ENCODE peak calls at places on chromosomes 11 and 22, in nine cellular contexts. One of them, this sample, is unnamed.

GRCh38 chr11:70448983-70449567 is 50.7 kb downstream of the CTTN start:
- DNase-seq in left ventricle myocardium inferior: no peak
- DNase-seq in NCI-H1105: no peak
- DNase-seq in neural crest cell: no peak
- DNase-seq in HFFc6: no peak
- DNase-seq in amygdala: no peak
- DNase-seq in NCI-H2227 treated with DMSO at 0.1 percent for 48 hours: no peak
- DNase-seq in NCI-H82: peak; percentile 7
- DNase-seq in DMS 273 treated with DMSO at 0.1 percent for 48 hours: no peak
- DNase-seq in this sample: no peak

GRCh38 chr11:103499710-103500340 is 390.6 kb downstream of the DYNC2H1 start:
- DNase-seq in left ventricle myocardium inferior: no peak
- DNase-seq in NCI-H1105: no peak
- DNase-seq in neural crest cell: no peak
- DNase-seq in HFFc6: peak; percentile 22
- DNase-seq in amygdala: no peak
- DNase-seq in NCI-H2227 treated with DMSO at 0.1 percent for 48 hours: no peak
- DNase-seq in NCI-H82: no peak
- DNase-seq in DMS 273 treated with DMSO at 0.1 percent for 48 hours: no peak
- DNase-seq in this sample: no peak

GRCh38 chr11:78156081-78156844 is 16.8 kb upstream of the ALG8 start:
- DNase-seq in left ventricle myocardium inferior: no peak
- DNase-seq in NCI-H1105: no peak
- DNase-seq in neural crest cell: no peak
- DNase-seq in HFFc6: no peak
- DNase-seq in amygdala: no peak
- DNase-seq in NCI-H2227 treated with DMSO at 0.1 percent for 48 hours: no peak
- DNase-seq in NCI-H82: no peak
- DNase-seq in DMS 273 treated with DMSO at 0.1 percent for 48 hours: no peak
- DNase-seq in this sample: no peak

GRCh38 chr11:75333807-75334140 is 17.7 kb downstream of the ARRB1 start:
- DNase-seq in left ventricle myocardium inferior: no peak
- DNase-seq in NCI-H1105: no peak
- DNase-seq in neural crest cell: no peak
- DNase-seq in HFFc6: no peak
- DNase-seq in amygdala: no peak
- DNase-seq in NCI-H2227 treated with DMSO at 0.1 percent for 48 hours: no peak
- DNase-seq in NCI-H82: no peak
- DNase-seq in DMS 273 treated with DMSO at 0.1 percent for 48 hours: no peak
- DNase-seq in this sample: no peak

GRCh38 chr22:26169312-26170111 is at the start of gene SEZ6L:
- DNase-seq in left ventricle myocardium inferior: peak; percentile 22
- DNase-seq in NCI-H1105: peak; percentile 47
- DNase-seq in neural crest cell: peak; percentile 42
- DNase-seq in HFFc6: no peak
- DNase-seq in amygdala: no peak
- DNase-seq in NCI-H2227 treated with DMSO at 0.1 percent for 48 hours: peak; percentile 22
- DNase-seq in NCI-H82: peak; percentile 67
- DNase-seq in DMS 273 treated with DMSO at 0.1 percent for 48 hours: no peak
- DNase-seq in this sample: peak; percentile 63

GRCh38 chr11:28922351-28922981 is 814.3 kb downstream of the METTL15 start:
- DNase-seq in left ventricle myocardium inferior: no peak
- DNase-seq in NCI-H1105: no peak
- DNase-seq in neural crest cell: no peak
- DNase-seq in HFFc6: no peak
- DNase-seq in amygdala: no peak
- DNase-seq in NCI-H2227 treated with DMSO at 0.1 percent for 48 hours: no peak
- DNase-seq in NCI-H82: no peak
- DNase-seq in DMS 273 treated with DMSO at 0.1 percent for 48 hours: no peak
- DNase-seq in this sample: no peak

GRCh38 chr22:49255154-49255553 is 572.5 kb downstream of the BRD1 start:
- DNase-seq in left ventricle myocardium inferior: no peak
- DNase-seq in NCI-H1105: no peak
- DNase-seq in neural crest cell: no peak
- DNase-seq in HFFc6: no peak
- DNase-seq in amygdala: no peak
- DNase-seq in NCI-H2227 treated with DMSO at 0.1 percent for 48 hours: no peak
- DNase-seq in NCI-H82: no peak
- DNase-seq in DMS 273 treated with DMSO at 0.1 percent for 48 hours: no peak
- DNase-seq in this sample: no peak

GRCh38 chr11:67523556-67524479 is 572 bp upstream of the CABP2 start:
- DNase-seq in left ventricle myocardium inferior: no peak
- DNase-seq in NCI-H1105: no peak
- DNase-seq in neural crest cell: no peak
- DNase-seq in HFFc6: no peak
- DNase-seq in amygdala: no peak
- DNase-seq in NCI-H2227 treated with DMSO at 0.1 percent for 48 hours: no peak
- DNase-seq in NCI-H82: peak; percentile 70
- DNase-seq in DMS 273 treated with DMSO at 0.1 percent for 48 hours: no peak
- DNase-seq in this sample: no peak

GRCh38 chr22:50012201-50013181 is at the start of gene IL17REL:
- DNase-seq in left ventricle myocardium inferior: peak; percentile 14
- DNase-seq in NCI-H1105: no peak
- DNase-seq in neural crest cell: no peak
- DNase-seq in HFFc6: peak; percentile 6
- DNase-seq in amygdala: no peak
- DNase-seq in NCI-H2227 treated with DMSO at 0.1 percent for 48 hours: no peak
- DNase-seq in NCI-H82: no peak
- DNase-seq in DMS 273 treated with DMSO at 0.1 percent for 48 hours: no peak
- DNase-seq in this sample: no peak

GRCh38 chr11:15826826-15827225 is 529.5 kb downstream of the SOX6 start:
- DNase-seq in left ventricle myocardium inferior: peak; percentile 40
- DNase-seq in NCI-H1105: peak; percentile 13
- DNase-seq in neural crest cell: peak; percentile 85
- DNase-seq in HFFc6: no peak
- DNase-seq in amygdala: no peak
- DNase-seq in NCI-H2227 treated with DMSO at 0.1 percent for 48 hours: peak; percentile 24
- DNase-seq in NCI-H82: peak; percentile 72
- DNase-seq in DMS 273 treated with DMSO at 0.1 percent for 48 hours: no peak
- DNase-seq in this sample: peak; percentile 57

GRCh38 chr22:22703715-22704114 is 59.3 kb downstream of the GGTLC2 start:
- DNase-seq in left ventricle myocardium inferior: no peak
- DNase-seq in NCI-H1105: no peak
- DNase-seq in neural crest cell: no peak
- DNase-seq in HFFc6: peak; percentile 20
- DNase-seq in amygdala: no peak
- DNase-seq in NCI-H2227 treated with DMSO at 0.1 percent for 48 hours: no peak
- DNase-seq in NCI-H82: no peak
- DNase-seq in DMS 273 treated with DMSO at 0.1 percent for 48 hours: no peak
- DNase-seq in this sample: no peak

GRCh38 chr11:32006799-32007388 is 84.0 kb upstream of the RCN1 start:
- DNase-seq in left ventricle myocardium inferior: no peak
- DNase-seq in NCI-H1105: no peak
- DNase-seq in neural crest cell: peak; percentile 16
- DNase-seq in HFFc6: peak; percentile 54
- DNase-seq in amygdala: peak; percentile 2
- DNase-seq in NCI-H2227 treated with DMSO at 0.1 percent for 48 hours: peak; percentile 19
- DNase-seq in NCI-H82: peak; percentile 80
- DNase-seq in DMS 273 treated with DMSO at 0.1 percent for 48 hours: no peak
- DNase-seq in this sample: peak; percentile 69

GRCh38 chr11:130272336-130272735 is 42.4 kb downstream of the ZBTB44 start:
- DNase-seq in left ventricle myocardium inferior: no peak
- DNase-seq in NCI-H1105: no peak
- DNase-seq in neural crest cell: no peak
- DNase-seq in HFFc6: no peak
- DNase-seq in amygdala: no peak
- DNase-seq in NCI-H2227 treated with DMSO at 0.1 percent for 48 hours: no peak
- DNase-seq in NCI-H82: no peak
- DNase-seq in DMS 273 treated with DMSO at 0.1 percent for 48 hours: no peak
- DNase-seq in this sample: no peak

GRCh38 chr11:72848846-72849466 is 34.7 kb downstream of the ATG16L2 start:
- DNase-seq in left ventricle myocardium inferior: no peak
- DNase-seq in NCI-H1105: no peak
- DNase-seq in neural crest cell: no peak
- DNase-seq in HFFc6: peak; percentile 18
- DNase-seq in amygdala: no peak
- DNase-seq in NCI-H2227 treated with DMSO at 0.1 percent for 48 hours: peak; percentile 24
- DNase-seq in NCI-H82: peak; percentile 50
- DNase-seq in DMS 273 treated with DMSO at 0.1 percent for 48 hours: no peak
- DNase-seq in this sample: no peak

GRCh38 chr11:2769409-2769778 is 69.6 kb upstream of the KCNQ1OT1 start:
- DNase-seq in left ventricle myocardium inferior: no peak
- DNase-seq in NCI-H1105: no peak
- DNase-seq in neural crest cell: no peak
- DNase-seq in HFFc6: no peak
- DNase-seq in amygdala: no peak
- DNase-seq in NCI-H2227 treated with DMSO at 0.1 percent for 48 hours: no peak
- DNase-seq in NCI-H82: no peak
- DNase-seq in DMS 273 treated with DMSO at 0.1 percent for 48 hours: no peak
- DNase-seq in this sample: no peak

GRCh38 chr11:94658386-94658785 is 91.2 kb downstream of the PIWIL4 start:
- DNase-seq in left ventricle myocardium inferior: peak; percentile 37
- DNase-seq in NCI-H1105: peak; percentile 10
- DNase-seq in neural crest cell: no peak
- DNase-seq in HFFc6: no peak
- DNase-seq in amygdala: no peak
- DNase-seq in NCI-H2227 treated with DMSO at 0.1 percent for 48 hours: no peak
- DNase-seq in NCI-H82: no peak
- DNase-seq in DMS 273 treated with DMSO at 0.1 percent for 48 hours: no peak
- DNase-seq in this sample: no peak

GRCh38 chr11:57131080-57131790 is 50.5 kb upstream of the LRRC55 start:
- DNase-seq in left ventricle myocardium inferior: peak; percentile 20
- DNase-seq in NCI-H1105: no peak
- DNase-seq in neural crest cell: peak; percentile 33
- DNase-seq in HFFc6: peak; percentile 16
- DNase-seq in amygdala: no peak
- DNase-seq in NCI-H2227 treated with DMSO at 0.1 percent for 48 hours: peak; percentile 40
- DNase-seq in NCI-H82: peak; percentile 68
- DNase-seq in DMS 273 treated with DMSO at 0.1 percent for 48 hours: no peak
- DNase-seq in this sample: peak; percentile 50

This sample was measured in retina.